ENCODE peak calls at places on chromosome 13, in nine cellular contexts. Z is stomach, D is transverse colon, G is spleen, Q is HL-60, J is vagina, F is H1, K is breast epithelium, L is GM23338. A is an unnamed sample.
A peak's percentile ranks its signal among the peaks of the same experiment; 100 is the strongest.

GRCh38 chr13:59532405-59532804 is 631.3 kb downstream of the DIAPH3 start:
- DNase-seq in D (no peak), Z (no peak), J (no peak), L (no peak), G (no peak), K (no peak), F (no peak), Q (no peak), A (no peak)

GRCh38 chr13:101942535-101943157 is 459.2 kb downstream of the FGF14 start:
- DNase-seq in Z (no peak), G (no peak), L (no peak), K (no peak), D (no peak), J (no peak), F (no peak), Q (no peak), A (no peak)

GRCh38 chr13:106536244-106537034 is 977 bp upstream of the EFNB2 start:
- DNase-seq in K (peak; percentile 67), Q (peak; percentile 83), J (no peak), G (peak; percentile 98), F (peak; percentile 75), L (peak; percentile 96), D (peak; percentile 93), Z (peak; percentile 93), A (peak; percentile 87)

GRCh38 chr13:94139393-94139995 is 340.0 kb downstream of the DCT start:
- DNase-seq in J (no peak), Q (no peak), G (no peak), Z (no peak), K (no peak), L (no peak), F (no peak), D (no peak), A (no peak)

GRCh38 chr13:22110368-22110767 is 439.5 kb downstream of the FGF9 start:
- DNase-seq in Q (no peak), J (no peak), G (no peak), Z (no peak), D (no peak), F (no peak), L (no peak), K (no peak), A (no peak)

GRCh38 chr13:20940083-20940482 is 37.5 kb upstream of the XPO4 start:
- DNase-seq in Q (no peak), K (no peak), G (no peak), D (no peak), F (no peak), Z (no peak), J (no peak), L (no peak), A (no peak)

GRCh38 chr13:49667773-49668172 is 23.5 kb downstream of the EBPL start:
- DNase-seq in Q (no peak), Z (no peak), L (no peak), D (no peak), G (no peak), J (no peak), K (no peak), F (no peak), A (no peak)

GRCh38 chr13:113970810-113971470 is 2.9 kb downstream of the C13orf46 start:
- DNase-seq in Z (peak; percentile 91), G (peak; percentile 41), J (no peak), K (peak; percentile 91), D (peak; percentile 75), F (no peak), Q (no peak), L (no peak), A (peak; percentile 96)

GRCh38 chr13:85806553-85807175 is 7.4 kb upstream of the SLITRK6 start:
- DNase-seq in L (peak; percentile 82), F (no peak), K (no peak), J (no peak), Z (no peak), G (no peak), D (no peak), Q (peak; percentile 11), A (no peak)

GRCh38 chr13:22014469-22014868 is 343.6 kb downstream of the FGF9 start:
- DNase-seq in G (no peak), D (no peak), Z (no peak), K (peak; percentile 37), J (no peak), L (no peak), Q (no peak), F (no peak), A (peak; percentile 69)

GRCh38 chr13:32878172-32878571 is 138.1 kb upstream of the KL start:
- DNase-seq in K (no peak), F (no peak), J (peak; percentile 20), G (no peak), L (no peak), D (no peak), Z (no peak), Q (no peak), A (no peak)

GRCh38 chr13:39552233-39552632 is 50.8 kb downstream of the LHFPL6 start:
- DNase-seq in D (no peak), Z (no peak), G (no peak), F (no peak), L (no peak), Q (no peak), J (no peak), K (no peak), A (no peak)

GRCh38 chr13:75384881-75385707 is 96.9 kb downstream of the TBC1D4 start:
- DNase-seq in J (no peak), G (no peak), D (no peak), Z (no peak), K (no peak), L (no peak), F (no peak), Q (no peak), A (no peak)

GRCh38 chr13:79389031-79389430 is 17.0 kb downstream of the RBM26 start:
- DNase-seq in F (no peak), Z (no peak), L (no peak), J (no peak), K (no peak), Q (no peak), G (no peak), D (no peak), A (no peak)

GRCh38 chr13:105825071-105825470 is 710.4 kb downstream of the EFNB2 start:
- DNase-seq in Q (no peak), Z (no peak), G (no peak), K (no peak), D (no peak), J (no peak), F (no peak), L (no peak), A (no peak)

DNA sequence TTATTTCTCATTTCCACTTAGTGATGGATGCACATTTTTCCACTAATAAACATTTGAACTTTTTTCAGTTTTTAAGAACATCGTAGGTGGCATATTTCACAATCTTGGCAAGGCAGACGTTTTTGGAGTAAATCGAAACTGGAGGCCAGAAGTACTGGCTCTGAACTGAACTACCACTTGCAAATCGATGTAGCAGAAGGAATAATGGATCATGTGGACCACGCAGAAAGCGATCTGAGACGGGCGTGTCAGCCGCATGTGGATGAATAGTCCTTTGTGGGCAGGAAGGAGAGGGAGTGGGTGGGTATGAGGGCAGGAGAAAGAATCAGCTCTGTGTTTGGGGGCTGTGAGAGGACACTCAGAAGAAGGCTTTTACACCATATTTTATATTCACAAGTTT is 90.4 kb downstream of the COL4A2 start:
- DNase-seq in J (no peak), L (no peak), K (peak; percentile 50), D (no peak), Q (no peak), G (no peak), F (no peak), Z (no peak), A (no peak)
- TF ChIP-seq POLR2AphosphoS5 in J (no peak), L (no peak), K (peak; percentile 43), D (no peak), Q (no peak), G (no peak), F (no peak), Z (peak; percentile 53), A (no peak)

GRCh38 chr13:41596190-41596589 is 138.8 kb downstream of the RGCC start:
- DNase-seq in K (no peak), J (no peak), Q (no peak), D (no peak), Z (no peak), G (no peak), F (no peak), L (no peak), A (no peak)
- TF ChIP-seq CTCF in K (no peak), J (no peak), Q (no peak), D (no peak), Z (no peak), G (no peak), F (no peak), L (peak; percentile 12), A (no peak)

DNA sequence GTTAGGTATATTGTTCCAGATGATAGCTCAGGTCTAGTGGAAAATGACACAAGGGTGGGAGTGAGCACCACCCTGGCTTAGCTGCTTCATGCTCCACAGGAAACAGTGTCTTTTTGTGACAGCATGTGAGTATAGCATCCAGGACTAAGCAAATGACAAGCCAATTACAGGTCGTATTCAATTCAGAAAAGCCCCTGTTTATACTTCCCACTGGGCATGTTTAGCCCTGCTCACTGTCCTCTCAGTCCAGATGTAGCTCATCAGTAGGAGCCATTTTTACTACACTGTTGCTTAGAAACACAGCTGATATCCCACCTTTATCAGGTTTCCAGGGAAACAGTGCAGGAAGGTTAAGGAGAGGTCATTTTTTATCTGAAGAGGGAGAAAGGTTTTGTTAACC is 8.0 kb downstream of the ABHD13 start:
- DNase-seq in Z (no peak), L (no peak), K (no peak), F (no peak), D (no peak), J (no peak), G (no peak), Q (no peak), A (no peak)
- TF ChIP-seq POLR2AphosphoS5 in Z (no peak), L (no peak), K (no peak), F (no peak), D (no peak), J (no peak), G (no peak), Q (no peak), A (no peak)

GRCh38 chr13:53342623-53343022 is 314.0 kb downstream of the OLFM4 start:
- DNase-seq in F (no peak), D (no peak), K (no peak), J (no peak), G (no peak), Q (no peak), L (peak; percentile 39), Z (no peak), A (no peak)

GRCh38 chr13:53340505-53341143 is 312.0 kb downstream of the OLFM4 start:
- DNase-seq in D (no peak), J (no peak), F (no peak), Q (no peak), Z (no peak), L (no peak), G (no peak), K (no peak), A (no peak)

GRCh38 chr13:53336441-53337160 is 308.0 kb downstream of the OLFM4 start:
- DNase-seq in F (no peak), K (no peak), L (no peak), Z (no peak), J (no peak), Q (no peak), G (no peak), D (no peak), A (no peak)

GRCh38 chr13:53341144-53341510 is 312.5 kb downstream of the OLFM4 start:
- DNase-seq in Q (no peak), Z (no peak), D (no peak), K (no peak), G (no peak), J (no peak), L (peak; percentile 10), F (no peak), A (no peak)

GRCh38 chr13:53338760-53339159 is 310.1 kb downstream of the OLFM4 start:
- DNase-seq in G (no peak), F (no peak), L (no peak), Q (no peak), D (no peak), Z (no peak), J (no peak), K (no peak), A (no peak)
- TF ChIP-seq CTCF in G (no peak), F (peak; percentile 50), L (peak; percentile 55), Q (no peak), D (no peak), Z (no peak), J (no peak), K (no peak), A (no peak)

A was measured in prostate gland.